ENCODE peak calls at places on chromosomes 12 and 14, in six cellular contexts. F is stimulated activated CD4-positive, alpha-beta T cell treated with anti-CD3 and anti-CD28 coated beads, TNF-alpha, amount 100 ng/mL, for 4 hours; T is astrocyte of the spinal cord; L is GM23338; I is HL-60; P is A549. Q is an unnamed sample.

GRCh38 chr12:74646831-74647230 is 109.2 kb downstream of the ATXN7L3B start:
- DNase-seq in T (peak), L (peak), P (peak), F (no peak), I (no peak), Q (peak)

GRCh38 chr14:85688024-85688423 is 158.1 kb downstream of the FLRT2 start:
- DNase-seq in I (no peak), T (no peak), L (no peak), P (no peak), F (no peak), Q (peak)

GRCh38 chr12:76764856-76765255 is 941 bp downstream of the ZDHHC17 start:
- DNase-seq in F (no peak), L (peak), I (no peak), T (peak), P (no peak), Q (peak)

GRCh38 chr14:85587152-85587697 is 57.3 kb downstream of the FLRT2 start:
- DNase-seq in T (peak), I (peak), F (no peak), P (peak), L (no peak), Q (peak)

GRCh38 chr12:40216516-40217288 is 8.1 kb upstream of the LRRK2 start:
- DNase-seq in P (no peak), F (no peak), T (no peak), I (peak), L (no peak), Q (no peak)

GRCh38 chr12:101455685-101456084 is 19.5 kb upstream of the SPIC start:
- DNase-seq in T (no peak), F (no peak), I (peak), L (no peak), P (no peak), Q (no peak)

GRCh38 chr12:121933522-121934317 is 15.3 kb downstream of the CFAP251 start:
- DNase-seq in F (no peak), P (no peak), T (peak), I (peak), L (peak), Q (peak)

GRCh38 chr12:11949738-11950403 is 120.9 kb upstream of the BCL2L14 start:
- DNase-seq in T (no peak), L (no peak), I (no peak), P (no peak), F (no peak), Q (no peak)